ENCODE peak calls at places on chromosome 12, in ten cellular contexts. S is PC-9; W is astrocyte of the cerebellum; H is CD8-positive, alpha-beta T cell; V is cardiac fibroblast; U is SK-N-SH; Z is fibroblast of pulmonary artery; A is IMR-90; N is K562; F is lower leg skin. T is an unnamed sample.

GRCh38 chr12:108004368-108004767 is 124.7 kb upstream of the WSCD2 start:
- DNase-seq in N (no peak), U (no peak), Z (peak; percentile 8), F (no peak), H (no peak), W (no peak), V (no peak), A (no peak), S (no peak), T (no peak)

GRCh38 chr12:117501470-117501869 is 140.0 kb upstream of the NOS1 start:
- DNase-seq in H (no peak), S (no peak), A (no peak), W (no peak), N (no peak), U (no peak), V (no peak), F (no peak), Z (no peak), T (peak; percentile 56)

GRCh38 chr12:101743724-101744472 is 4.6 kb upstream of the SYCP3 start:
- DNase-seq in Z (no peak), W (no peak), V (no peak), A (no peak), N (no peak), H (no peak), F (no peak), S (no peak), U (no peak), T (no peak)

GRCh38 chr12:93645702-93646101 is 31.5 kb upstream of the CRADD start:
- DNase-seq in U (no peak), W (peak; percentile 53), H (no peak), V (peak; percentile 33), S (no peak), Z (peak; percentile 30), N (no peak), A (peak; percentile 71), F (no peak), T (no peak)

GRCh38 chr12:12901158-12901791 is 9.9 kb downstream of the GPRC5A start:
- DNase-seq in N (no peak), S (peak; percentile 60), Z (peak; percentile 94), A (peak; percentile 94), H (no peak), V (peak; percentile 92), W (no peak), F (peak; percentile 89), U (no peak), T (no peak)

GRCh38 chr12:109738209-109738608 is 24.6 kb downstream of the FAM222A start:
- DNase-seq in V (no peak), W (no peak), H (no peak), Z (no peak), N (no peak), A (no peak), U (peak; percentile 11), S (no peak), F (no peak), T (no peak)

GRCh38 chr12:27618836-27619235 is 77.4 kb upstream of the REP15 start:
- DNase-seq in S (no peak), N (no peak), F (no peak), U (no peak), A (peak; percentile 12), W (no peak), V (no peak), Z (peak; percentile 29), H (no peak), T (no peak)

GRCh38 chr12:64178122-64178521 is 44.0 kb downstream of the KICS2 start:
- DNase-seq in U (no peak), Z (peak; percentile 78), V (peak; percentile 81), H (no peak), S (no peak), N (no peak), A (peak; percentile 96), F (no peak), W (peak; percentile 38), T (no peak)

GRCh38 chr12:58907326-58907855 is 12.9 kb downstream of the LRIG3 start:
- DNase-seq in Z (peak; percentile 55), W (peak; percentile 92), H (no peak), F (no peak), S (no peak), U (no peak), A (peak; percentile 42), N (no peak), V (peak; percentile 61), T (no peak)

GRCh38 chr12:13959131-13959734 is 22.2 kb downstream of the GRIN2B start:
- DNase-seq in Z (no peak), W (no peak), F (no peak), H (no peak), N (no peak), A (no peak), V (no peak), S (no peak), U (no peak), T (no peak)

GRCh38 chr12:109994262-109995175 is 1.6 kb downstream of the GIT2 start:
- DNase-seq in H (no peak), W (no peak), U (no peak), N (no peak), Z (peak; percentile 50), V (peak; percentile 30), S (no peak), F (no peak), A (no peak), T (no peak)

GRCh38 chr12:130044991-130045621 is 117.2 kb upstream of the FZD10 start:
- DNase-seq in V (no peak), W (no peak), Z (no peak), U (no peak), F (no peak), S (no peak), N (no peak), A (no peak), H (no peak), T (no peak)

GRCh38 chr12:95661360-95661759 is 110.1 kb upstream of the USP44 start:
- DNase-seq in S (no peak), V (no peak), W (no peak), H (no peak), N (no peak), Z (no peak), A (no peak), U (no peak), F (no peak), T (no peak)

DNA sequence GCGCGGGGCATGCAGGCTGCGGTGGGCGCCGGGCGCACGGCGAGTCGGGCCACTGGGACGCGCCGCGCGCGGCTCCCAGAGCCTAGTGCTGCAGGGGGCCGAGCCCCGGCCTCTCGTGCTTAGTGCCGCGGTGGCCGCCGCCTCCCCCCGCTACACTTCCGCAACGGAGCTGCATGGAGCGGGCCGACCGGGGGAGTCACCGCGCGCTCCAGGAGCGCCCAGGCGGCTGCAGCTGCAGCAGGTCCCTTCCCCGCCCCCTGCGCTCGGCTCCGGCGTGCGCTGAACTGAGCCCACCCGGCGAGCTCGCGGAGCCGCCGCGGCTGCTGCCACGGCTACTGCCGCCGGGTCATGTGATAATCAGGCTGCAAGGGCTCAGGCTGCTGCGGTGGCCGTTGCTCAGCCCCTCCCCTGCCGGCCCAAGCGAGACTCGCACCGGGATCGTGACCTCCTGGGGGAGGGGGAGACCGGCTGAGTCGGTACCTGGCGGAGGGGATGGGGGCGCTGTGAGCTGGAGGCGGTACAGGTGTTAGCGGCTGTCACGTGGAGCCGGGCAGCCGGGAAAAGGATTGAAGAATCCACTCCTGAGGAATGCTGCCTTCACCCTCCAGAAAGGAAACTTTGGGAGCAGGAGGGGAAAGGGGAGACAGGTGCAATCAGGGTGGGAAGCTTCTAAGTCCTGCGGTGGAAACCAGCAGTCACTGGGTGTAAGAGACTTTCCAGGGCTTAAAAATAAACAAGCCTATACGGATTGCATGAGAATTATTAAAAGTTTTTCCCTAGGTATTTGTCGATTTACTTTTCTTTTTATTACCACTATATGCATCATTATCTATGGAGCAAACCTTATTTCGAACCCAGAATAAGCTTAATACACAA is at the start of gene PPM1H:
- DNase-seq in H (peak; percentile 14), Z (peak; percentile 15), W (no peak), V (peak; percentile 22), A (peak; percentile 11), U (peak; percentile 83), S (peak; percentile 89), N (peak; percentile 90), F (peak; percentile 86), T (peak; percentile 84)
- TF ChIP-seq CTCF in H (no peak), Z (no peak), W (peak; percentile 36), V (peak; percentile 34), A (no peak), U (peak; percentile 39), S (peak; percentile 77), N (peak; percentile 68), F (peak; percentile 16), T (no peak)

GRCh38 chr12:22924391-22924790 is 299.4 kb downstream of the ETNK1 start:
- DNase-seq in A (no peak), U (no peak), Z (no peak), S (no peak), W (no peak), H (no peak), F (no peak), V (no peak), N (no peak), T (no peak)
- H3K4me3 ChIP-seq in A (no peak overlapping the region), U (no peak overlapping the region), Z (no peak overlapping the region), S (no peak overlapping the region), W (no peak overlapping the region), H (no peak overlapping the region), F (no peak overlapping the region), V (no peak overlapping the region), N (no peak overlapping the region), T (no peak overlapping the region)

DNA sequence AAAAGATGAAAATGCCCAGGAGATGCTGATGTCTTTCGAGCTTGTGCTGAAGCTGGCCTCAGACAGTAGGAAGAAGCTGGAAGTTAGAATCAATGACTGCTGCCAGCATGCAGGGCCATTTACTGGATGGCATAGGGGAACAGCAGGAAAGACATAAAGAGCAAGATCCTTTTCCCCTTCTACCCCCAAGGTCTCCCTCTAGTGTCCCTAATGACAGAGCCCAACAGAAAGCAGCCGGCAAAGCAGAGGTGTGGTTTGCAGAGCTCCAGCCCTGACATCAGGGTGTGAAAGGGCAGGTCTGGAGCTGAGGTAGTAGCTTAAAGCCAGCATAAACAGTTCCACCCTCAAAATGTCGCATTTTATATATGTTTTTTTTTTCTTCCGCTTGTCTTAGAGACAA is 1560.7 kb upstream of the TMEM132C start:
- DNase-seq in Z (no peak), A (no peak), V (no peak), H (no peak), W (no peak), U (no peak), F (no peak), S (no peak), N (no peak), T (no peak)
- TF ChIP-seq CTCF in Z (no peak), A (no peak), V (no peak), H (no peak), W (no peak), U (no peak), F (no peak), S (no peak), N (no peak), T (no peak)

DNA sequence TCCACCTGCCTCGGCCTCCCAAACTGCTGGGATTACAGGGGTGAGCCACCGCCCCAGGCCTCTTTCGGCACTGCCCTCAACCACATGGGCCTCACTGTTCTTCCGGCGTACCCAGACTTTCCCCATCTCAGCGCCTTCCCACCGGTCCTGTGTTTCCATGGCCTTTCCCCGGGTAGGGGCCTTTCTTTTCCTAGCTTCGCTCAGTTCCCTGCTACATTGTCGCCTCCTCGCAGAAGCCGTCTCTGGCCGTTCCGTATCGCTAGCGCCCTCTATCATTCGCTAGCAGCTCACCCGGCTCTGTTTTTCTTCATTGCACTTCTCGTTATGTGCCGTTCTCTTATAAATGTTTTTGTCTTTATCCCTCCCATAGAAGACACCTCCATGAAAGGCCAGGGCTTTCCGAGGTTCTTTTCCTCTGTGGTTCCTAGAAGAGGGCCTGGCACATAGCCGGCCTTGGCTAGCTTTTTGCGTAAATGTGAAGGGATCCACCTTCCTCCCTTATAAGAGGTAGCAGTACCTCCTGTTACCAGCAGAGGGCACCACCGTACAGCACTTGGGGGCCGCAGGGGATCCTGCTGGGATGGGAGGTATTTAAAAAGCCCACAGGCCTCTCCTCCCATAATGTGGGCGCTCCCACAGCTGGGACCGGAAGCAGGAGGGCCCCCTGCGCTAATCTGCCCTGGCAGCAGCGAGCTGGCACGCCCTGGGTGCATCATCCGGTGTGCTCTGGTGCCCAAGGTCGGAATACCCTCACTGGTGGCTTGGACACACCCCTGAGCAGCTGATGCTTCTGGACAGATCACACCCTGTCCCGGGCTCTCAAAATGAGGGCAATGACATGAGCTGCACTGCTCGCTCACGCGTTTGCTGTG is 18.8 kb downstream of the TAMALIN start:
- DNase-seq in N (peak; percentile 83), Z (peak; percentile 85), S (peak; percentile 81), A (peak; percentile 77), V (peak; percentile 89), H (peak; percentile 85), F (peak; percentile 97), W (peak; percentile 58), U (peak; percentile 87), T (peak; percentile 87)
- H3K4me3 ChIP-seq in N (peak overlapping the region; percentile 28), Z (peak overlapping the region; percentile 48), S (peak overlapping the region; percentile 55), A (peak overlapping the region; percentile 42), V (peak overlapping the region; percentile 45), H (peak overlapping the region; percentile 47), F (no peak overlapping the region), W (peak overlapping the region; percentile 32), U (peak overlapping the region; percentile 39), T (no peak overlapping the region)